ENCODE peak calls at places on chromosomes 16 and 17, in five cellular contexts. P is tibial artery, C is tibial nerve, T is cardiac muscle cell, H is suprapubic skin. K is an unnamed sample.

GRCh38 chr17:38352245-38353083 is 820 bp downstream of the SOCS7 start:
- DNase-seq in P (peak), C (no peak), T (peak), H (peak), K (no peak)

GRCh38 chr16:20612551-20613470 is 36.6 kb upstream of the ACSM2B start:
- DNase-seq in P (peak), C (no peak), T (peak), H (no peak), K (peak)

GRCh38 chr17:4134756-4135155 is 8.1 kb downstream of the ZZEF1 start:
- DNase-seq in P (no peak), C (no peak), T (no peak), H (no peak), K (no peak)

GRCh38 chr17:32783602-32784001 is 93.3 kb downstream of the MYO1D start:
- DNase-seq in P (no peak), C (no peak), T (peak), H (no peak), K (no peak)

GRCh38 chr17:17924131-17924856 is 47.9 kb downstream of the TOM1L2 start:
- DNase-seq in P (no peak), C (no peak), T (no peak), H (no peak), K (no peak)

GRCh38 chr16:4117250-4117578 is 972 bp upstream of the ADCY9 start:
- DNase-seq in P (no peak), C (no peak), T (no peak), H (no peak), K (no peak)

GRCh38 chr16:92431-93339 is 14.7 kb downstream of the MPG start:
- DNase-seq in P (no peak), C (no peak), T (no peak), H (no peak), K (no peak)

GRCh38 chr17:44940321-44940720 is 7.3 kb downstream of the KIF18B start:
- DNase-seq in P (no peak), C (no peak), T (peak), H (no peak), K (no peak)

GRCh38 chr16:23410176-23410575 is 42.8 kb downstream of the COG7 start:
- DNase-seq in P (peak), C (no peak), T (no peak), H (no peak), K (no peak)

GRCh38 chr17:47188266-47188665 is 829 bp downstream of the CDC27 start:
- DNase-seq in P (no peak), C (peak), T (peak), H (no peak), K (no peak)

GRCh38 chr17:11302395-11302932 is 61.5 kb downstream of the SHISA6 start:
- DNase-seq in P (no peak), C (peak), T (no peak), H (no peak), K (no peak)

GRCh38 chr16:27083861-27084261 is 17.1 kb downstream of the C16orf82 start:
- DNase-seq in P (peak), C (no peak), T (no peak), H (peak), K (no peak)

GRCh38 chr16:87017388-87018012 is 299.7 kb downstream of the C16orf95 start:
- DNase-seq in P (peak), C (no peak), T (peak), H (no peak), K (no peak)

GRCh38 chr17:35930211-35931065 is at the start of gene RDM1:
- DNase-seq in P (peak), C (peak), T (peak), H (no peak), K (no peak)

GRCh38 chr17:7252176-7253043 is at the start of gene ELP5:
- DNase-seq in P (peak), C (peak), T (peak), H (peak), K (peak)

GRCh38 chr17:66420961-66421371 is 118.6 kb downstream of the PRKCA start:
- DNase-seq in P (no peak), C (no peak), T (peak), H (no peak), K (no peak)

GRCh38 chr16:66958857-66959644 is 2.0 kb upstream of the CES3 start:
- DNase-seq in P (no peak), C (no peak), T (no peak), H (no peak), K (no peak)

GRCh38 chr16:66964049-66964448 is 3.0 kb downstream of the CES3 start:
- DNase-seq in P (no peak), C (no peak), T (no peak), H (no peak), K (no peak)

GRCh38 chr16:66960270-66960669 is 796 bp upstream of the CES3 start:
- DNase-seq in P (no peak), C (no peak), T (no peak), H (no peak), K (no peak)

GRCh38 chr16:66959645-66960177 is 1.4 kb upstream of the CES3 start:
- DNase-seq in P (no peak), C (no peak), T (no peak), H (no peak), K (no peak)

DNA sequence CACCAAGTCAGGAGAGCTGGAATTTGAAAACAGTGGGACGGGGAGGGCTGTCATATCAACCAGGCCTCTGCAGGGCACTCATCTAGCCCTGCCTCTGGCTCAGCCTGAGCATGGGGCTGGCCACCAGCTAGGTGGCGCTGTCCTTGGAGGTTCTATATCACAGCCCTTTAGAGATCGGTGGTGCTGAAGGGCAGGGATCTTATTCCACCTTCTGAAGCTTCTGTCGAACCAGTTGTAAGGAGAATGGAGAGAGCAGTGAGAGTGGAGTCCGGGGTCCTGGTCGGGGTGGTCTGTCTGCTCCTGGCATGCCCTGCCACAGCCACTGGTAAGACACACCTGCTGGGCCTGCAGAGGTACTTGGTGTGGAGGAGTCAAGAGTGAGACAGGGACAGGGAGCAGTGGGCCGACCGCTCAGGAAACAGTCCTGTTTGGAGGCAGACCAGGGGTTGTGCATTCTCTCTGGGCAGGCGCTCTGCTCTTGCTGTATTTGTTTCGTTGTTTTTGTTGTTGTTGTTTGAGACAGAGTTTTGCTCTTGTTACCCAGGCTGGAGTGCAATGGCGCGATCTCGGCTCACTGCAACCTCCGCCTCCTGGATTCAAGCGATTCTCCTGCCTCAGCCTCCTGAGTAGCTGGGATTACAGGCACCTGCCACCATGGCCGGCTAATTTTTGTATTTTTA is at the start of gene CES3:
- DNase-seq in P (no peak), C (peak), T (peak), H (no peak), K (no peak)
- H3K4me3 ChIP-seq in P (no peak), C (no peak), T (no peak), H (no peak), K (no peak)

GRCh38 chr17:50575581-50576210 is 15.2 kb downstream of the CACNA1G start:
- DNase-seq in P (no peak), C (no peak), T (no peak), H (no peak), K (no peak)
- TF ChIP-seq CTCF in P (no peak), C (no peak), T (no peak), H (no peak), K (no peak)

DNA sequence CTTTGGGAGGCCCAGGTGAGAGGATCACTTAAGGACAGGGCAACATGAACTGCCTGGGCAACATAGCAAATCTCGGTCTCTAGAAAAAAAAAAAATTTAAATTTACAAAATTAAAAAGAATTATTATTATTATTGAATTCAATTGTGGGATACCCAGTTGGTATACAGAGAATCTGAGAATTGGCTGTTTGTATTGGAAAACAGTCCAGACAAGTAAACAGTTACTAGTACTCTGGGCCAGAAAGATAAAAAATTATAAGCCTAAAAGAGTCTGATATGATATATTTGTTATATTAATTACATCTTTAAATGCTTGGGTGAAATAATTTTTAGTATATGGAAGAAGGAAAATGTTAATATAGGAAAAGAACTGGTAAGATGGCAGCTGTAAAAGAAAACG is 15.0 kb downstream of the CCDC47 start:
- DNase-seq in P (no peak), C (no peak), T (no peak), H (no peak), K (no peak)
- H3K27ac ChIP-seq in P (no peak), C (no peak), T (no peak), H (no peak), K (no peak)

GRCh38 chr16:89166696-89167424 is 4.7 kb upstream of the CDH15 start:
- DNase-seq in P (no peak), C (no peak), T (no peak), H (no peak), K (no peak)
- H3K4me3 ChIP-seq in P (no peak), C (no peak), T (no peak), H (no peak), K (peak)